ENCODE peak calls at places on chromosomes 5 and 9, in four cellular contexts. One of them, this sample, is unnamed. For H3K4me1 and H3K36me3, the result is how much of the 10 kb centered on the place peaks cover.

GRCh38 chr9:126169736-126170135 is 156.9 kb upstream of the MVB12B start:
- DNase-seq in stomach: peak
- DNase-seq in sigmoid colon: no peak
- DNase-seq in transverse colon: no peak
- DNase-seq in this sample: no peak

GRCh38 chr5:6356578-6357164 is 21.7 kb downstream of the MED10 start:
- DNase-seq in transverse colon: no peak
- DNase-seq in sigmoid colon: no peak
- DNase-seq in stomach: no peak
- DNase-seq in this sample: no peak

GRCh38 chr9:135301271-135302263 is 178.0 kb upstream of the PPP1R26 start:
- DNase-seq in transverse colon: no peak
- DNase-seq in stomach: no peak
- DNase-seq in sigmoid colon: no peak
- DNase-seq in this sample: no peak

GRCh38 chr5:21071986-21072385 is 1084.0 kb upstream of the CDH18 start:
- DNase-seq in sigmoid colon: no peak
- DNase-seq in transverse colon: no peak
- DNase-seq in stomach: no peak
- DNase-seq in this sample: no peak

GRCh38 chr5:155114655-155115054 is 101.1 kb downstream of the KIF4B start:
- DNase-seq in sigmoid colon: no peak
- DNase-seq in transverse colon: no peak
- DNase-seq in stomach: no peak
- DNase-seq in this sample: no peak

GRCh38 chr9:121650220-121651013 is 1.0 kb upstream of the DAB2IP start:
- DNase-seq in sigmoid colon: peak
- DNase-seq in transverse colon: peak
- DNase-seq in stomach: peak
- DNase-seq in this sample: no peak

GRCh38 chr5:26192496-26192895 is 845.9 kb downstream of the CDH9 start:
- DNase-seq in stomach: no peak
- DNase-seq in transverse colon: no peak
- DNase-seq in sigmoid colon: no peak
- DNase-seq in this sample: no peak

GRCh38 chr5:1513326-1514026 is 10.3 kb downstream of the LPCAT1 start:
- DNase-seq in stomach: peak
- DNase-seq in sigmoid colon: peak
- DNase-seq in transverse colon: peak
- DNase-seq in this sample: no peak

GRCh38 chr5:10023494-10023893 is 226.2 kb downstream of the ATPSCKMT start:
- DNase-seq in sigmoid colon: no peak
- DNase-seq in transverse colon: no peak
- DNase-seq in stomach: no peak
- DNase-seq in this sample: no peak

GRCh38 chr9:119811030-119811429 is 441.8 kb upstream of the BRINP1 start:
- DNase-seq in stomach: no peak
- DNase-seq in sigmoid colon: no peak
- DNase-seq in transverse colon: no peak
- DNase-seq in this sample: no peak

GRCh38 chr5:2675548-2675947 is 75.9 kb downstream of the IRX2 start:
- DNase-seq in transverse colon: no peak
- DNase-seq in sigmoid colon: no peak
- DNase-seq in stomach: no peak
- DNase-seq in this sample: peak

GRCh38 chr5:50751064-50751657 is 84.7 kb downstream of the PARP8 start:
- DNase-seq in sigmoid colon: no peak
- DNase-seq in transverse colon: peak
- DNase-seq in stomach: no peak
- DNase-seq in this sample: peak

GRCh38 chr9:38639577-38639940 is 19.2 kb upstream of the ANKRD18A start:
- DNase-seq in sigmoid colon: no peak
- DNase-seq in stomach: no peak
- DNase-seq in transverse colon: no peak
- DNase-seq in this sample: no peak

GRCh38 chr5:57832873-57833272 is 350.3 kb upstream of the ACTBL2 start:
- DNase-seq in stomach: no peak
- DNase-seq in transverse colon: no peak
- DNase-seq in sigmoid colon: no peak
- DNase-seq in this sample: no peak

GRCh38 chr5:149486726-149487635 is 64.3 kb downstream of the CSNK1A1 start:
- DNase-seq in transverse colon: no peak
- DNase-seq in sigmoid colon: no peak
- DNase-seq in stomach: no peak
- DNase-seq in this sample: no peak

GRCh38 chr5:514673-515072 is 9.6 kb downstream of the SLC9A3 start:
- DNase-seq in transverse colon: peak
- DNase-seq in sigmoid colon: no peak
- DNase-seq in stomach: no peak
- DNase-seq in this sample: no peak

GRCh38 chr9:70172532-70172931 is 86.2 kb upstream of the SMC5 start:
- DNase-seq in transverse colon: no peak
- DNase-seq in sigmoid colon: no peak
- DNase-seq in stomach: no peak
- DNase-seq in this sample: no peak

GRCh38 chr9:137326436-137327060 is 24.5 kb upstream of the NRARP start:
- DNase-seq in stomach: no peak
- DNase-seq in transverse colon: no peak
- DNase-seq in sigmoid colon: no peak
- DNase-seq in this sample: no peak

GRCh38 chr5:452856-453710 is 10.1 kb downstream of the EXOC3 start:
- DNase-seq in stomach: no peak
- DNase-seq in sigmoid colon: peak
- DNase-seq in transverse colon: peak
- DNase-seq in this sample: no peak

GRCh38 chr5:9398227-9398626 is 147.6 kb downstream of the SEMA5A start:
- DNase-seq in sigmoid colon: no peak
- DNase-seq in transverse colon: no peak
- DNase-seq in stomach: no peak
- DNase-seq in this sample: no peak

GRCh38 chr5:109690456-109691247 is 925 bp downstream of the MAN2A1 start:
- DNase-seq in sigmoid colon: peak
- DNase-seq in transverse colon: peak
- DNase-seq in stomach: peak
- DNase-seq in this sample: peak

GRCh38 chr5:138068742-138069375 is 15.0 kb upstream of the WNT8A start:
- DNase-seq in transverse colon: peak
- DNase-seq in stomach: peak
- DNase-seq in sigmoid colon: peak
- DNase-seq in this sample: peak

GRCh38 chr5:66689522-66690220 is 93.5 kb downstream of the MAST4 start:
- DNase-seq in sigmoid colon: no peak
- DNase-seq in stomach: no peak
- DNase-seq in transverse colon: no peak
- DNase-seq in this sample: no peak

GRCh38 chr5:150599917-150600511 is 40.4 kb upstream of the SYNPO start:
- DNase-seq in stomach: peak
- DNase-seq in transverse colon: peak
- DNase-seq in sigmoid colon: peak
- DNase-seq in this sample: peak

GRCh38 chr5:156879665-156880285 is 29.7 kb downstream of the PPP1R2B start:
- DNase-seq in stomach: no peak
- DNase-seq in transverse colon: peak
- DNase-seq in sigmoid colon: no peak
- DNase-seq in this sample: no peak

GRCh38 chr5:94440015-94440414 is 178.4 kb downstream of the KIAA0825 start:
- DNase-seq in sigmoid colon: no peak
- DNase-seq in stomach: no peak
- DNase-seq in transverse colon: no peak
- DNase-seq in this sample: no peak

GRCh38 chr5:132256783-132257130 is 739 bp upstream of the PDLIM4 start:
- DNase-seq in transverse colon: no peak
- DNase-seq in sigmoid colon: no peak
- DNase-seq in stomach: no peak
- DNase-seq in this sample: no peak

GRCh38 chr9:86354048-86354881 is at the start of gene TUT7:
- DNase-seq in sigmoid colon: peak
- DNase-seq in transverse colon: peak
- DNase-seq in stomach: peak
- DNase-seq in this sample: peak

GRCh38 chr5:143143973-143144372 is 259.5 kb downstream of the NR3C1 start:
- DNase-seq in transverse colon: no peak
- DNase-seq in sigmoid colon: no peak
- DNase-seq in stomach: no peak
- DNase-seq in this sample: no peak

GRCh38 chr5:126234563-126235195 is 188.5 kb upstream of the GRAMD2B start:
- DNase-seq in stomach: no peak
- DNase-seq in transverse colon: peak
- DNase-seq in sigmoid colon: no peak
- DNase-seq in this sample: no peak

GRCh38 chr9:127574089-127574921 is 37.8 kb upstream of the STXBP1 start:
- DNase-seq in transverse colon: peak
- DNase-seq in sigmoid colon: no peak
- DNase-seq in stomach: peak
- DNase-seq in this sample: peak

GRCh38 chr5:74149395-74149794 is 491.1 kb downstream of the ENC1 start:
- DNase-seq in stomach: peak
- DNase-seq in transverse colon: peak
- DNase-seq in sigmoid colon: peak
- DNase-seq in this sample: peak

GRCh38 chr9:135559606-135560005 is 1.9 kb upstream of the PAEP start:
- DNase-seq in sigmoid colon: no peak
- DNase-seq in stomach: no peak
- DNase-seq in transverse colon: no peak
- DNase-seq in this sample: no peak

GRCh38 chr5:88875609-88876234 is 7.3 kb downstream of the MEF2C start:
- DNase-seq in transverse colon: no peak
- DNase-seq in sigmoid colon: no peak
- DNase-seq in stomach: no peak
- DNase-seq in this sample: no peak

GRCh38 chr5:83589786-83590185 is 118.2 kb downstream of the VCAN start:
- DNase-seq in sigmoid colon: no peak
- DNase-seq in stomach: no peak
- DNase-seq in transverse colon: no peak
- DNase-seq in this sample: no peak

DNA sequence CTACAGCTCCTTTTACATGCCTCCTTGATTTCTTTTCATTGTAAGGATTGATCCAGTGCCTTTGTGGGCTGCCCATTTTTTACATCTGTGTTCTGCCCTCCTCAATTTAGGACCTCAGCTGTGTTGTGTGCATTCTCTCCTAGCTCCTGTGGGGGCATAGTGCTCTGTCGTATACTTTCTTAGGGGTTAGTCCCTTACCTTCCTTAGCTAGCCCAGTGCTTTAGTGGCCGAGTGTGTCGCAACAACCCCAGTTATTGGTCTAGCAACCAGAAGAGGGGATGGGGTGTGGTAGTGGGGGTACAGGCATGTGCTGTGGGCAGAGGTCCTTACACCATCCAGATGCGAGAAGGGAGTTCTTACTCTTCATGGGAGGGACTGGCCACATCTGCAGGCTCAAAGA is 12.1 kb downstream of the MTRR start:
- DNase-seq in sigmoid colon: no peak
- DNase-seq in stomach: no peak
- DNase-seq in transverse colon: no peak
- DNase-seq in this sample: no peak
- H3K4me1 ChIP-seq in sigmoid colon: under half
- H3K4me1 ChIP-seq in stomach: under half
- H3K4me1 ChIP-seq in transverse colon: under half
- H3K4me1 ChIP-seq in this sample: under half

GRCh38 chr5:34509392-34509791 is 146.7 kb upstream of the RAI14 start:
- DNase-seq in transverse colon: no peak
- DNase-seq in stomach: no peak
- DNase-seq in sigmoid colon: no peak
- DNase-seq in this sample: peak
- TF ChIP-seq POLR2AphosphoS5 in transverse colon: no peak
- TF ChIP-seq POLR2AphosphoS5 in stomach: no peak
- TF ChIP-seq POLR2AphosphoS5 in sigmoid colon: no peak
- TF ChIP-seq POLR2AphosphoS5 in this sample: peak

GRCh38 chr9:133041958-133042357 is 11.2 kb downstream of the GTF3C5 start:
- DNase-seq in sigmoid colon: no peak
- DNase-seq in stomach: no peak
- DNase-seq in transverse colon: no peak
- DNase-seq in this sample: no peak
- H3K36me3 ChIP-seq in sigmoid colon: under half
- H3K36me3 ChIP-seq in stomach: half or more
- H3K36me3 ChIP-seq in transverse colon: under half
- H3K36me3 ChIP-seq in this sample: under half

DNA sequence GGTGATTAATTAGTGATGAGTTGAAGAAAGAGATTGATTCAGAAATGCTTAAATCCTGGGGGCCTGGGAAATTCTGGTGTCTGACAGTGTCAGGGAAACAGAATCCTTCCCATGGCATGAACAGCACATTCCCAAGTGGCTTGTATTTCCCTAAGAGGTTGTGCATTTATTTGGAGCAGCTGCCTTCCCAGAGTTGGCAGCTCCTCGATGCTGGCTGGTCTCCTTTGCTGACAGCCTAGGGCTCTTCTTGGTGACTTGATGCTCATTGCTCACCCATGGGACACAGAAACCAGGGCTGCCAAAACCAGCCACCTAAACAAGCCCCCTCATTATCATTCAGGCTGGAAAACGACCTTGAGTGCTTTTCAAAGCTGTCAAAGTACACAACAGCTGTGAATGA is 24.3 kb downstream of the ENHO start:
- DNase-seq in sigmoid colon: no peak
- DNase-seq in stomach: no peak
- DNase-seq in transverse colon: no peak
- DNase-seq in this sample: no peak
- H3K4me1 ChIP-seq in sigmoid colon: under half
- H3K4me1 ChIP-seq in stomach: under half
- H3K4me1 ChIP-seq in transverse colon: under half
- H3K4me1 ChIP-seq in this sample: under half